ENCODE peak calls at places on chromosomes 16 and 17, in five cellular contexts. B, K, R, I and X are unnamed samples.

GRCh38 chr16:29710227-29711219 is 31.5 kb downstream of the QPRT start:
- DNase-seq in B (no peak), K (peak), R (no peak), I (peak), X (peak)

GRCh38 chr16:67396159-67396774 is 3.0 kb upstream of the TPPP3 start:
- DNase-seq in K (peak), I (peak), R (no peak), B (no peak), X (peak)

GRCh38 chr16:83720981-83721380 is 86.8 kb upstream of the HSBP1 start:
- DNase-seq in R (no peak), K (no peak), I (no peak), B (no peak), X (no peak)

GRCh38 chr16:80682435-80683070 is 121.8 kb downstream of the CDYL2 start:
- DNase-seq in R (no peak), B (no peak), I (no peak), K (no peak), X (no peak)

GRCh38 chr17:41869426-41869825 is 4.2 kb upstream of the KLHL11 start:
- DNase-seq in B (no peak), K (no peak), R (no peak), I (no peak), X (no peak)

GRCh38 chr16:25135239-25135878 is 23.8 kb downstream of the LCMT1 start:
- DNase-seq in I (peak), B (no peak), R (no peak), K (no peak), X (no peak)

GRCh38 chr17:30930495-30930894 is 8.8 kb downstream of the ADAP2 start:
- DNase-seq in K (no peak), R (no peak), I (no peak), B (no peak), X (no peak)

GRCh38 chr17:63944736-63945499 is 12.8 kb upstream of the CD79B start:
- DNase-seq in I (no peak), B (no peak), K (no peak), R (no peak), X (no peak)

GRCh38 chr16:4323071-4323844 is 7.4 kb downstream of the GLIS2 start:
- DNase-seq in K (no peak), B (no peak), R (no peak), I (no peak), X (no peak)

GRCh38 chr16:78130083-78130608 is 30.7 kb downstream of the WWOX start:
- DNase-seq in B (no peak), I (no peak), R (no peak), K (no peak), X (no peak)

GRCh38 chr16:84303023-84303422 is 8.3 kb downstream of the WFDC1 start:
- DNase-seq in R (no peak), B (no peak), I (no peak), K (no peak), X (no peak)

GRCh38 chr16:21263640-21264211 is 14.4 kb downstream of the CRYM start:
- DNase-seq in K (no peak), R (peak), I (peak), B (no peak), X (no peak)

GRCh38 chr17:81976332-81977210 is 858 bp upstream of the ASPSCR1 start:
- DNase-seq in K (no peak), R (no peak), I (no peak), B (no peak), X (no peak)

DNA sequence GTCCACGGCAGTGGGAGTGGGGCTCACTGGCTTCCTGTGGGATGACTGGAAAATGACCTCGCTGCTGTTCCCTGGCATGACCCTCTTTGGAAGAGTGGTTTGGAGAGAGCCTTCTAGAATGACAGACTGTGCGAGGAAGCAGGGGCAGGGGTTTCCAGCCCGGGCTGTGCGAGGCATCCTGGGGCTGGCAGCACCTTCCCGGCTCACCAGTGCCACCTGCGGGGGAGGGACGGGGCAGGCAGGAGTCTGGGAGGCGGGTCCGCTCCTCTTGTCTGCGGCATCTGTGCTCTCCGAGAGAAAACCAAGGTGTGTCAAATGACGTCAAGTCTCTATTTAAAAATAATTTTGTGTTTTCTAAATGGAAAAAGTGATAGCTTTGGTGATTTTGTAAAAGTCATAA is 7.8 kb upstream of the RNF213 start:
- DNase-seq in B (peak), K (peak), R (no peak), I (no peak), X (peak)
- TF ChIP-seq ATF3 in B (no peak), K (no peak), R (no peak), I (no peak), X (no peak)

GRCh38 chr16:11102523-11102898 is 153.5 kb downstream of the SOCS1 start:
- DNase-seq in R (no peak), K (no peak), I (no peak), B (no peak), X (no peak)

GRCh38 chr16:11100239-11100750 is 155.7 kb downstream of the SOCS1 start:
- DNase-seq in B (peak), I (no peak), K (peak), R (peak), X (peak)

GRCh38 chr16:11099672-11100195 is 155.4 kb downstream of the CLEC16A start:
- DNase-seq in R (no peak), B (no peak), K (no peak), I (no peak), X (no peak)

GRCh38 chr16:11101283-11101682 is 154.7 kb downstream of the SOCS1 start:
- DNase-seq in R (no peak), B (no peak), K (no peak), I (no peak), X (no peak)

DNA sequence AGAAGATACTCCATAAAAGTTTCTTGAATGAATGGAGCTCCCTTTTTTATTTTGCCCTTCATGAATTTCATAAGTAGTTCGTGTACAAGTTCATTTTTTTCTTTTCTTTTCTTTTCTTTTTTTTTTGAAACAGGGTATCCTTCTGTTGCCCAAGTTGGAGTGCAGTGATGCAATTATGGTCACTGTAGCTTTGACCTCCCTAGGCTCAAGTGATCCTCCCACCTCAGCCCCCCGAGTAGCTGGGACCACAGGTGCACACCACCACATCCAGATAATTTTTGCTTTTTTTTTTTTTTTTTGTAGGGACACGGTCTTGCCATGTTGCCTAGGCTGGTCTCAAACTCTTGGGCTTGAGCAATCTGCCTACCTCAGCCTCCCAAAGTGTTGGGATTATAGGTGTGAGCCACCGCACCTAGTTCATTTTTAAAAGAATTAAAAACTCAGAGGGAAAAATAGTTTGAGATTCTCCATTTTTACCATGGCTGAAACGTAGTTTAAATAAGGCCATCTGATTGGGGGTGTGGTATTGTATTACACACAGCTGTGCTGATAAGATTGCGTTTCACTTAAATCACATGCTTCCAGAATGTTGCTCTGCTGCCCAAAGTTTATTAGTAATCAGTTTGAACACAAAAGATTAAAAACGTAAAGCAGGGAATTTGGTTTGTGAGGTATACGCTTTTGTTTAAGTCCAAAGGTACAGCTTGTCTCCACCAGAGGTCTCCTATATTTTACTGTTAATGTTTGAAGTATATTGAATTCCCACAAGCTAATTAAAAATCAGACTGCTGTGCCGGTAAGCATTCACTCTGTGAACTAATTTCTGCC is 154.1 kb downstream of the SOCS1 start:
- DNase-seq in K (peak), I (peak), B (no peak), R (no peak), X (no peak)
- H3K4me3 ChIP-seq in K (no peak), I (no peak), B (no peak), R (no peak), X (no peak)

DNA sequence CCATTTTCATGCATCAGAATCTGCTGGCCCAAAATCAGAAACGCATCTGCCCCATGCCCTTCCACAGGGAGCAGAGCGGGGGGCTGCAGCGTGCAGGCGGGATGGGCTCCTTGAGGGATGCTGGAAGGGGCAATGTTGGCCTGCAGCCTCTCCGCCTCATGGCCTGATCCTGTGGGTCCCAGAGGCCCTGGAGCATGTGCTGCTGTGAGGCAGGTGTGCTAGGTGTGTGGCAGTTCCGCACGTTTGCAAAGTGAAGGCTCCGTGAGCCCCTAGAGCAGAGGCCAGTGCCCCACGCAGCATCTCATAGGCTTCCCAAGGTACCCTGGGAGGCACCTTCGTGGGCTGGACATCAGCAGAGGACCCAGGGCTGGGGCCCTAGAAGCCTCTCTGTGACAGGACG is 36.4 kb upstream of the CDH15 start:
- DNase-seq in K (no peak), I (no peak), B (no peak), R (no peak), X (no peak)
- TF ChIP-seq ATF3 in K (no peak), I (no peak), B (no peak), R (no peak), X (no peak)

GRCh38 chr17:6713130-6713917 is at the start of gene SLC13A5:
- DNase-seq in B (peak), I (peak), R (no peak), K (peak), X (no peak)
- H3K4me3 ChIP-seq in B (peak), I (peak), R (no peak), K (no peak), X (no peak)

GRCh38 chr16:23836404-23837291 is 865 bp downstream of the PRKCB start:
- DNase-seq in K (peak), R (no peak), I (no peak), B (no peak), X (no peak)
- TF ChIP-seq ATF3 in K (no peak), R (no peak), I (no peak), B (no peak), X (no peak)

GRCh38 chr17:79812969-79813825 is 16.3 kb upstream of the CBX8 start:
- DNase-seq in B (no peak), K (peak), R (no peak), I (no peak), X (no peak)
- H3K4me3 ChIP-seq in B (no peak), K (peak), R (peak), I (peak), X (no peak)

DNA sequence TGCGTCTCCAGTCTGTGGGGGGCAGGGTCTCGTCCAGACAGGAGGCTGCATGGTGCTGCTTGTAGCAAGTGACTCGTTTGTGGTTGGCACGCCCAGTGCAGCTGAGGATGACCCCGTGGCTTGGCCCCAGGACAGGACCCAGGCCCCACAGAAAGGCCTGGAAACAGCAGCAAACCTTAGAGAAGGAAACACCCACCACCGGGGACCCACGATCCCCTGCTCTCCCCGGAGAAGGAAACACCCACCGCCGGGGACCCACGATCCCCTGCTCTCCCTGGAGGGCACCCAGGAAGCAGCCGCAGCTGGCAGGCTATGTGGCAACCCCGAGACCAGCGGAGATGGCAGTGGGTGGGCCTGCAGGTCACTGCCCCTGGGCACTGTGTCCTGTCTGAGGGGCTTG is 8.3 kb upstream of the C16orf95 start:
- DNase-seq in B (no peak), I (no peak), K (no peak), R (no peak), X (no peak)
- TF ChIP-seq ATF3 in B (no peak), I (no peak), K (no peak), R (no peak), X (no peak)

GRCh38 chr17:58086953-58087352 is 3.7 kb downstream of the DYNLL2 start:
- DNase-seq in K (no peak), I (no peak), B (no peak), R (no peak), X (no peak)

GRCh38 chr17:58082870-58083490 is at the start of gene DYNLL2:
- DNase-seq in I (peak), B (peak), R (peak), K (peak), X (peak)

GRCh38 chr17:58083491-58084316 is 485 bp downstream of the DYNLL2 start:
- DNase-seq in R (no peak), K (peak), B (no peak), I (peak), X (no peak)

GRCh38 chr17:58084317-58084981 is 1.2 kb downstream of the DYNLL2 start:
- DNase-seq in B (no peak), R (peak), K (peak), I (peak), X (peak)

DNA sequence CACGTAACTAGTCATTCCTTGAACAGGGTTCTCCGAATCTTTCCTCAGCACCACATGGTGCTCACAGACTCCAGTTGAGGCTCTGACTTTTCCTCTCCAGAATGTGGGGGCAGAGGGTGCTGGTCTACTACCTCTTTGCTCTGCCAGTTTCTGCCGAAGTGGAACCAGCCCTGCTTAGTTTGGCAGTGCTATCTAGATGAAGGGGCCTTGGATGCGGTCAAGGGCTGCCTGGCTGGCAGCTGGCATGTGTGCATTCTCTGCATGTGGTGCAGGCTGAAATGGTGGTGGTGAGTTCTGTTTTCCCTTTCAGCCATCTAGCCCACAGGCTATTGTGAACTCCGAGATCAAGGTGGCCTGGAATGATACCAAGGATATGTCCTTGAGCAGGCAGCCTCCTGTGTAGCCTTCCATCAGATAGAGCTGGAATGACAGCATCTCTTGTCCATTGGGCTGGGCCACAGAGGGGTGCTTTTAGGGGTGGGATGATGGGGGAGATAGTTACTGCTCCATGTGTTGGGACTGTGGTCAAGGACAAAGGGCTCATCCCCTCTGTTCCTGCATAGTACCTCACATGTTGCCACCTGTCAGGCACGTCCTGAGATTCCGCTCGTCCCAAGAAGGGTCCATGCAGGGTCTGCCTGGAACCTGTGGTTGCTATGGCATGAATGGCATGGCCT is 2.0 kb downstream of the DYNLL2 start:
- DNase-seq in K (peak), B (no peak), R (no peak), I (no peak), X (no peak)
- H3K4me3 ChIP-seq in K (peak), B (peak), R (peak), I (peak), X (peak)